ENCODE peak calls at places on chromosomes 4 and X, in ten cellular contexts. One of them, this sample, is unnamed.
A peak's percentile ranks its signal among the peaks of the same experiment; 100 is the strongest.

GRCh38 chr4:8732681-8733243 is 138.9 kb downstream of the HMX1 start:
- DNase-seq in body of pancreas: no peak
- DNase-seq in tibial nerve: no peak
- DNase-seq in spleen: peak; percentile 43
- DNase-seq in breast epithelium: no peak
- DNase-seq in testis: no peak
- DNase-seq in vagina: no peak
- DNase-seq in heart left ventricle: no peak
- DNase-seq in stomach: peak; percentile 18
- DNase-seq in uterus: no peak
- DNase-seq in this sample: peak; percentile 85

GRCh38 chr4:143381171-143382118 is 44.8 kb downstream of the GAB1 start:
- DNase-seq in breast epithelium: peak; percentile 82
- DNase-seq in stomach: peak; percentile 85
- DNase-seq in spleen: no peak
- DNase-seq in tibial nerve: peak; percentile 76
- DNase-seq in vagina: no peak
- DNase-seq in testis: peak; percentile 88
- DNase-seq in uterus: peak; percentile 85
- DNase-seq in heart left ventricle: peak; percentile 89
- DNase-seq in body of pancreas: peak; percentile 84
- DNase-seq in this sample: peak; percentile 95

GRCh38 chrX:75603833-75604232 is 81.0 kb upstream of the ZDHHC15 start:
- DNase-seq in breast epithelium: no peak
- DNase-seq in stomach: no peak
- DNase-seq in heart left ventricle: no peak
- DNase-seq in uterus: no peak
- DNase-seq in vagina: no peak
- DNase-seq in tibial nerve: no peak
- DNase-seq in spleen: no peak
- DNase-seq in body of pancreas: peak; percentile 1
- DNase-seq in testis: no peak
- DNase-seq in this sample: no peak

GRCh38 chr4:166421556-166422156 is 548.6 kb downstream of the TLL1 start:
- DNase-seq in stomach: no peak
- DNase-seq in vagina: no peak
- DNase-seq in breast epithelium: no peak
- DNase-seq in testis: no peak
- DNase-seq in heart left ventricle: no peak
- DNase-seq in tibial nerve: no peak
- DNase-seq in body of pancreas: no peak
- DNase-seq in spleen: no peak
- DNase-seq in uterus: peak; percentile 14
- DNase-seq in this sample: no peak

GRCh38 chr4:58962424-58962823 is 1852.2 kb upstream of the IGFBP7 start:
- DNase-seq in breast epithelium: no peak
- DNase-seq in body of pancreas: no peak
- DNase-seq in stomach: no peak
- DNase-seq in vagina: no peak
- DNase-seq in testis: no peak
- DNase-seq in tibial nerve: no peak
- DNase-seq in spleen: no peak
- DNase-seq in heart left ventricle: no peak
- DNase-seq in uterus: no peak
- DNase-seq in this sample: no peak

GRCh38 chr4:156294577-156294976 is 340.9 kb upstream of the CTSO start:
- DNase-seq in stomach: no peak
- DNase-seq in tibial nerve: no peak
- DNase-seq in uterus: no peak
- DNase-seq in breast epithelium: no peak
- DNase-seq in vagina: no peak
- DNase-seq in spleen: no peak
- DNase-seq in heart left ventricle: peak; percentile 22
- DNase-seq in testis: no peak
- DNase-seq in body of pancreas: peak; percentile 16
- DNase-seq in this sample: no peak

GRCh38 chr4:76570141-76570989 is 135.3 kb downstream of the SHROOM3 start:
- DNase-seq in breast epithelium: no peak
- DNase-seq in vagina: no peak
- DNase-seq in heart left ventricle: no peak
- DNase-seq in spleen: no peak
- DNase-seq in uterus: no peak
- DNase-seq in body of pancreas: peak; percentile 62
- DNase-seq in stomach: no peak
- DNase-seq in tibial nerve: no peak
- DNase-seq in testis: no peak
- DNase-seq in this sample: no peak

GRCh38 chr4:11632015-11632414 is 203.3 kb upstream of the HS3ST1 start:
- DNase-seq in tibial nerve: no peak
- DNase-seq in breast epithelium: no peak
- DNase-seq in vagina: no peak
- DNase-seq in body of pancreas: no peak
- DNase-seq in testis: no peak
- DNase-seq in stomach: no peak
- DNase-seq in spleen: no peak
- DNase-seq in heart left ventricle: no peak
- DNase-seq in uterus: no peak
- DNase-seq in this sample: no peak

GRCh38 chr4:83438719-83439118 is 16.9 kb downstream of the HELQ start:
- DNase-seq in body of pancreas: no peak
- DNase-seq in testis: no peak
- DNase-seq in tibial nerve: no peak
- DNase-seq in vagina: no peak
- DNase-seq in breast epithelium: no peak
- DNase-seq in heart left ventricle: no peak
- DNase-seq in spleen: no peak
- DNase-seq in stomach: no peak
- DNase-seq in uterus: no peak
- DNase-seq in this sample: no peak

GRCh38 chr4:84496356-84497219 is 2.5 kb downstream of the NKX6-1 start:
- DNase-seq in stomach: no peak
- DNase-seq in vagina: no peak
- DNase-seq in body of pancreas: peak; percentile 25
- DNase-seq in testis: no peak
- DNase-seq in tibial nerve: no peak
- DNase-seq in uterus: no peak
- DNase-seq in spleen: no peak
- DNase-seq in breast epithelium: no peak
- DNase-seq in heart left ventricle: no peak
- DNase-seq in this sample: no peak

GRCh38 chrX:23202316-23202715 is 132.3 kb upstream of the PTCHD1 start:
- DNase-seq in tibial nerve: no peak
- DNase-seq in testis: no peak
- DNase-seq in uterus: no peak
- DNase-seq in breast epithelium: no peak
- DNase-seq in spleen: no peak
- DNase-seq in vagina: no peak
- DNase-seq in stomach: no peak
- DNase-seq in heart left ventricle: no peak
- DNase-seq in body of pancreas: no peak
- DNase-seq in this sample: no peak

GRCh38 chr4:119529788-119530187 is 98.8 kb downstream of the PDE5A start:
- DNase-seq in body of pancreas: no peak
- DNase-seq in breast epithelium: no peak
- DNase-seq in heart left ventricle: no peak
- DNase-seq in testis: no peak
- DNase-seq in spleen: no peak
- DNase-seq in stomach: no peak
- DNase-seq in tibial nerve: no peak
- DNase-seq in uterus: no peak
- DNase-seq in vagina: no peak
- DNase-seq in this sample: no peak

GRCh38 chrX:136268051-136269048 is 17.1 kb upstream of the MAP7D3 start:
- DNase-seq in vagina: no peak
- DNase-seq in uterus: peak; percentile 39
- DNase-seq in breast epithelium: no peak
- DNase-seq in stomach: no peak
- DNase-seq in body of pancreas: peak; percentile 30
- DNase-seq in heart left ventricle: no peak
- DNase-seq in tibial nerve: peak; percentile 61
- DNase-seq in spleen: no peak
- DNase-seq in testis: peak; percentile 40
- DNase-seq in this sample: no peak

GRCh38 chr4:144667500-144667899 is 21.5 kb downstream of the HHIP start:
- DNase-seq in uterus: no peak
- DNase-seq in body of pancreas: no peak
- DNase-seq in spleen: no peak
- DNase-seq in breast epithelium: no peak
- DNase-seq in testis: no peak
- DNase-seq in stomach: no peak
- DNase-seq in heart left ventricle: no peak
- DNase-seq in tibial nerve: no peak
- DNase-seq in vagina: no peak
- DNase-seq in this sample: no peak

DNA sequence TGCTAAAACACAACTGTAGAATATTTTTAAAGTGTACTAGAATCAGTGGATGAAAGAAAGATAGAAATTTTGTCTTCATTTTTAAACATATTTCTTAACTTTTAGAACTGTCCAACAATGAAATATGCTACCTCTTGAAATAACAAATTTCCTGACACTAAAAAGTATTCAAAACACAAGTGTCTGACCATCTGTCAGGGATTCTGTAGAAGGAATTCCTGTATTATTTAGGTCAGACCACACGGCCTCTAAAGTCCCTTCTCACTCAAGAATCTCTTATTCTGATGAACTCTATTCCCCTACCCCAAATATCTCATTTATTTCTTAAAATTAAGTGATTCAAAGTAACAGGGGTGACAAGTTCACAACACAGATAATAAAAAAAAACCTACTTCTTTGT is 99.1 kb downstream of the MAML3 start:
- DNase-seq in breast epithelium: no peak
- DNase-seq in tibial nerve: no peak
- DNase-seq in heart left ventricle: no peak
- DNase-seq in uterus: no peak
- DNase-seq in spleen: no peak
- DNase-seq in stomach: no peak
- DNase-seq in testis: no peak
- DNase-seq in body of pancreas: no peak
- DNase-seq in vagina: no peak
- DNase-seq in this sample: no peak
- H3K4me3 ChIP-seq in breast epithelium: no peak overlapping the region
- H3K4me3 ChIP-seq in tibial nerve: no peak overlapping the region
- H3K4me3 ChIP-seq in heart left ventricle: no peak overlapping the region
- H3K4me3 ChIP-seq in uterus: no peak overlapping the region
- H3K4me3 ChIP-seq in spleen: no peak overlapping the region
- H3K4me3 ChIP-seq in stomach: no peak overlapping the region
- H3K4me3 ChIP-seq in testis: no peak overlapping the region
- H3K4me3 ChIP-seq in body of pancreas: no peak overlapping the region
- H3K4me3 ChIP-seq in vagina: no peak overlapping the region
- H3K4me3 ChIP-seq in this sample: no peak overlapping the region

DNA sequence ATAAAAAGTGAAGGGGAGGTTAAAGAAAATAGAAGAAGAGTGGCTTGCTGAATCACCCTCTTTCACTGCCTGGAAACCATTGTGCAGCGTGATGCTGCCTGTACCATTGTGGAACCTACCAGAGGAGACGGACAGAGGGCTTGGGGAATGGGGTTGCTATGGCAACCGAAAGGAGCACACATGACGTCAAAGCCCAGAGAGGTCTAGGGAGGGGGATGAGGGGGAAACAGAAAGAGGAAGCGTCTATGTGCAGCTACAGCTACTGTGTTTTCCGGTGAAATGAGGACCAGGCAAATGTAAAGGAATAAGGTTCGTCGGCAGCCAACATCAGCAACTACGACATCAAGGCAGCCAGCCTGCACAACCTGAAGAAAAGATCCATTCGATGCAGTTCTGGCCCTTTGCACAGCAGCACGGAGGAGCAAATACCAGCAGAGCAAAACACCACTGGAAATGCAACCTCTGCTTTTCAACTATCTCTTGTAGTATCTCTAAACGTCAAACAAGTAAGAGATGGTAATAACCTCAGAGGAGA is at the start of gene MAPK10:
- DNase-seq in testis: peak; percentile 70
- DNase-seq in breast epithelium: peak; percentile 49
- DNase-seq in body of pancreas: peak; percentile 88
- DNase-seq in heart left ventricle: peak; percentile 76
- DNase-seq in stomach: peak; percentile 38
- DNase-seq in uterus: peak; percentile 45
- DNase-seq in vagina: no peak
- DNase-seq in spleen: peak; percentile 84
- DNase-seq in tibial nerve: peak; percentile 48
- DNase-seq in this sample: no peak
- TF ChIP-seq POLR2A in testis: no peak
- TF ChIP-seq POLR2A in breast epithelium: no peak
- TF ChIP-seq POLR2A in body of pancreas: peak; percentile 55
- TF ChIP-seq POLR2A in heart left ventricle: no peak
- TF ChIP-seq POLR2A in stomach: no peak
- TF ChIP-seq POLR2A in uterus: no peak
- TF ChIP-seq POLR2A in vagina: no peak
- TF ChIP-seq POLR2A in spleen: no peak
- TF ChIP-seq POLR2A in tibial nerve: no peak
- TF ChIP-seq POLR2A in this sample: no peak

DNA sequence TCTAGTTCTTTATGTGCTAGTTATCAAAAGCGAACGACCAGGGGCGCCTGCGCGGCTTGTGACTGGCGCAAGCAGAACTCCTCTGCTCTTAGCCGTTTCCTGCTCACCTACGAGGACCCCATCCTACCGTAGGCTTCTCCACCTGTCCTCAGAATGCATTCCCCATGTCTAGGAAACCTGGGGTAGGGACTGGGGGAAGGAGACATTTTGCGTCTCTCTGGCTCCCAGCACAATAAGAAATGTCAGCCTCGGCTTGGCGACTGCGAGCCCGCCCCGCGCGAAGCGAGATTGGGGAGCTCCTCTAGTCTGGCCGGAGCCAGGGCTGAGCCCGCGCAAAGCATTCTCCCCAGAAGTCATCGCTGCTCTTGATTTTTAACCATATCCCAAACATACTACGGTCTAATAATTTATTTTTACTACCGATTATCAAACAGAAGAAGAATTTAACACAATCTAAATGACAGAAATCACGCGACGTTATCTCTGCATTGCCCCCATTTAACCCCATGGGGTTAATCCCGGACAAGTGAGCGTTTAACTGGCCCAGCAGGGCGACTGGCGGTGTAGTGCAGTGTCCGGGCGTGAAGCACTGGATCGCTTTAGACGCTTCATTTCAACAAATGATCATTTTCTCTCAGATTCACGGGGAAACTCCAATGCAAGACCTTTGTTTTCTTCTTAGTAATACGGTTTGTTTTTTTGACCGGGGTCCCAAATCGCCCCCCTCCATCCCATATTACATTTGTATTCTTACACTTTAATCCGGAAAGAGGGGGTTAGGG is 7.9 kb upstream of the PITX2 start:
- DNase-seq in testis: no peak
- DNase-seq in uterus: no peak
- DNase-seq in vagina: no peak
- DNase-seq in heart left ventricle: no peak
- DNase-seq in breast epithelium: no peak
- DNase-seq in body of pancreas: no peak
- DNase-seq in stomach: no peak
- DNase-seq in tibial nerve: no peak
- DNase-seq in spleen: no peak
- DNase-seq in this sample: no peak
- H3K4me3 ChIP-seq in testis: no peak overlapping the region
- H3K4me3 ChIP-seq in uterus: no peak overlapping the region
- H3K4me3 ChIP-seq in vagina: no peak overlapping the region
- H3K4me3 ChIP-seq in heart left ventricle: no peak overlapping the region
- H3K4me3 ChIP-seq in breast epithelium: no peak overlapping the region
- H3K4me3 ChIP-seq in body of pancreas: no peak overlapping the region
- H3K4me3 ChIP-seq in stomach: no peak overlapping the region
- H3K4me3 ChIP-seq in tibial nerve: no peak overlapping the region
- H3K4me3 ChIP-seq in spleen: no peak overlapping the region
- H3K4me3 ChIP-seq in this sample: no peak overlapping the region

GRCh38 chrX:48910926-48911406 is 480 bp downstream of the SLC35A2 start:
- DNase-seq in tibial nerve: no peak
- DNase-seq in body of pancreas: peak; percentile 14
- DNase-seq in heart left ventricle: no peak
- DNase-seq in testis: no peak
- DNase-seq in breast epithelium: no peak
- DNase-seq in uterus: no peak
- DNase-seq in vagina: no peak
- DNase-seq in stomach: no peak
- DNase-seq in spleen: no peak
- DNase-seq in this sample: no peak
- TF ChIP-seq POLR2A in tibial nerve: no peak
- TF ChIP-seq POLR2A in body of pancreas: no peak
- TF ChIP-seq POLR2A in heart left ventricle: no peak
- TF ChIP-seq POLR2A in testis: no peak
- TF ChIP-seq POLR2A in breast epithelium: no peak
- TF ChIP-seq POLR2A in uterus: no peak
- TF ChIP-seq POLR2A in vagina: no peak
- TF ChIP-seq POLR2A in stomach: no peak
- TF ChIP-seq POLR2A in spleen: no peak
- TF ChIP-seq POLR2A in this sample: no peak